ENCODE peak calls at places on chromosomes 13 and 19, in ten cellular contexts. O is tibial nerve, L is heart right ventricle, Z is suprapubic skin, K is neural progenitor cell, I is right lobe of liver, Y is GM12878, E is PC-3, R is breast epithelium, B is Peyer's patch. D is an unnamed sample.

GRCh38 chr13:109204252-109204651 is 574.8 kb downstream of the MYO16 start:
- DNase-seq in L (no peak), B (no peak), R (no peak), K (no peak), O (no peak), I (no peak), Y (no peak), E (no peak), Z (no peak), D (no peak)

GRCh38 chr13:43245374-43245964 is 222.1 kb downstream of the DNAJC15 start:
- DNase-seq in Y (no peak), B (no peak), I (no peak), Z (no peak), O (no peak), E (peak; percentile 77), K (no peak), R (no peak), L (no peak), D (no peak)

GRCh38 chr19:4099054-4099764 is 24.7 kb downstream of the MAP2K2 start:
- DNase-seq in E (no peak), R (no peak), Y (no peak), B (no peak), K (no peak), O (no peak), I (peak; percentile 45), Z (no peak), L (no peak), D (no peak)

GRCh38 chr19:49114630-49115363 is 627 bp downstream of the LIN7B start:
- DNase-seq in K (peak; percentile 93), B (peak; percentile 57), E (no peak), I (peak; percentile 69), Y (no peak), O (peak; percentile 36), L (peak; percentile 71), Z (no peak), R (no peak), D (peak; percentile 14)

GRCh38 chr13:46728777-46729176 is 68.2 kb downstream of the ESD start:
- DNase-seq in B (no peak), Z (no peak), E (peak; percentile 32), L (no peak), I (no peak), K (peak; percentile 29), Y (no peak), O (no peak), R (no peak), D (no peak)

GRCh38 chr13:26449063-26449848 is 108.2 kb upstream of the WASF3 start:
- DNase-seq in L (no peak), Z (no peak), Y (no peak), R (no peak), B (no peak), I (no peak), O (no peak), E (peak; percentile 18), K (no peak), D (no peak)

GRCh38 chr13:76828316-76828741 is 57.9 kb downstream of the KCTD12 start:
- DNase-seq in Y (no peak), O (no peak), B (no peak), R (no peak), E (no peak), Z (no peak), L (no peak), I (no peak), K (no peak), D (no peak)

GRCh38 chr13:83453723-83454122 is 428.6 kb downstream of the SLITRK1 start:
- DNase-seq in I (no peak), Y (no peak), Z (no peak), B (no peak), E (no peak), K (no peak), R (no peak), O (no peak), L (no peak), D (no peak)

GRCh38 chr13:38826182-38826813 is 139.4 kb downstream of the FREM2 start:
- DNase-seq in L (no peak), O (no peak), R (no peak), I (no peak), Y (no peak), E (no peak), Z (no peak), K (no peak), B (no peak), D (no peak)

GRCh38 chr13:40589285-40590109 is 76.9 kb downstream of the FOXO1 start:
- DNase-seq in E (peak; percentile 53), O (peak; percentile 37), L (no peak), Z (no peak), R (no peak), Y (peak; percentile 88), K (peak; percentile 38), B (peak; percentile 74), I (no peak), D (no peak)

GRCh38 chr13:67574320-67575233 is 344.4 kb upstream of the PCDH9 start:
- DNase-seq in E (peak; percentile 51), K (no peak), B (no peak), I (no peak), Z (no peak), Y (no peak), L (no peak), O (no peak), R (no peak), D (no peak)

GRCh38 chr19:50300814-50301606 is 28.2 kb downstream of the KCNC3 start:
- DNase-seq in K (no peak), Y (no peak), E (peak; percentile 94), R (no peak), Z (no peak), I (no peak), L (no peak), B (no peak), O (no peak), D (no peak)

GRCh38 chr19:13699786-13700185 is 64.5 kb upstream of the MRI1 start:
- DNase-seq in E (no peak), Z (no peak), L (no peak), B (no peak), I (no peak), O (no peak), Y (no peak), K (no peak), R (no peak), D (no peak)

GRCh38 chr13:110233181-110233641 is 73.7 kb downstream of the COL4A1 start:
- DNase-seq in R (no peak), O (peak; percentile 82), E (peak; percentile 66), Z (no peak), L (peak; percentile 29), K (no peak), Y (no peak), I (no peak), B (no peak), D (no peak)

GRCh38 chr13:33017410-33017929 is 1.2 kb downstream of the KL start:
- DNase-seq in I (peak; percentile 55), Z (peak; percentile 70), K (peak; percentile 54), L (peak; percentile 35), O (peak; percentile 69), Y (peak; percentile 65), B (no peak), E (no peak), R (no peak), D (no peak)

GRCh38 chr13:84641491-84641890 is 759.2 kb upstream of the SLITRK1 start:
- DNase-seq in K (no peak), Z (no peak), E (no peak), I (no peak), L (no peak), R (no peak), O (no peak), Y (no peak), B (no peak), D (no peak)

GRCh38 chr13:40087021-40088002 is 431.9 kb downstream of the COG6 start:
- DNase-seq in Y (no peak), O (no peak), R (no peak), L (no peak), K (peak; percentile 38), E (peak; percentile 14), I (no peak), Z (no peak), B (no peak), D (no peak)

GRCh38 chr19:52638601-52639000 is 446 bp upstream of the ZNF83 start:
- DNase-seq in E (no peak), Y (no peak), I (no peak), B (no peak), L (peak; percentile 17), O (no peak), R (no peak), Z (peak; percentile 62), K (no peak), D (peak; percentile 1)

GRCh38 chr13:21458816-21459701 is at the start of gene ZDHHC20:
- DNase-seq in I (peak; percentile 91), L (peak; percentile 96), Z (peak; percentile 92), E (peak; percentile 83), O (peak; percentile 89), Y (no peak), R (peak; percentile 88), K (peak; percentile 94), B (peak; percentile 88), D (peak; percentile 86)

GRCh38 chr19:28609944-28610343 is 603.0 kb downstream of the UQCRFS1 start:
- DNase-seq in K (no peak), R (no peak), Z (no peak), E (no peak), L (no peak), O (no peak), B (no peak), Y (no peak), I (no peak), D (no peak)
- H3K9me3 ChIP-seq in K (no peaks in the 10 kb centered on the region), R (peaks cover 19% of the 10 kb centered on the region), Z (peaks cover 17% of the 10 kb centered on the region), E (no peaks in the 10 kb centered on the region), L (peaks cover 30% of the 10 kb centered on the region), O (peaks cover 66% of the 10 kb centered on the region), B (no peaks in the 10 kb centered on the region), Y (no peaks in the 10 kb centered on the region), I (no peaks in the 10 kb centered on the region), D (peaks cover 3% of the 10 kb centered on the region)

DNA sequence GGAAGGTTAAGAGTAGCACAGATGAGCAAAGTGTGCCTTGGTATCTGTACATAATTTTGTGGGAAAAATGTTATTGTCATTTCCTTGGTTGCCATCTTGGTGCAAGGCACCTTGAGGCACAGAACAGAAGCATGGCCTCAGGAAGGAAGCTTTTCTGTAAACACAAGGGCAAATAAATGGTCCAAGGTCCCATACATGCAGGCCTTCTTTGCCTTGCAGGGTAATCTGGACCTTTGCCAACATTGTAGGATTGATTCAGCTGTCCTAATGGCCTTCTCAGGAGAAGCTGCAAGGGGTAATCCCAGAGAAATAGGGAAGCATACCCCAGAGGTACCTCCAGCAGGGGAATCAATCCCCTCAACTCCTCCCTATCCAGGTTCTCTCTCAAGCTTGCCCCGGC is 9.0 kb upstream of the MLLT1 start:
- DNase-seq in L (no peak), I (no peak), K (no peak), Y (no peak), O (no peak), E (no peak), B (no peak), Z (no peak), R (no peak), D (no peak)
- H3K9me3 ChIP-seq in L (peaks cover 76% of the 10 kb centered on the region), I (no peaks in the 10 kb centered on the region), K (peaks cover 4% of the 10 kb centered on the region), Y (peaks cover 34% of the 10 kb centered on the region), O (peaks cover 83% of the 10 kb centered on the region), E (peaks cover 29% of the 10 kb centered on the region), B (peaks cover 6% of the 10 kb centered on the region), Z (peaks cover 41% of the 10 kb centered on the region), R (peaks cover 65% of the 10 kb centered on the region), D (peaks cover 51% of the 10 kb centered on the region)

GRCh38 chr13:18953139-18953930 is 228.3 kb downstream of the TUBA3C start:
- DNase-seq in O (no peak), Z (no peak), L (no peak), K (no peak), B (no peak), I (no peak), Y (no peak), R (no peak), E (no peak), D (no peak)
- H3K9me3 ChIP-seq in O (peaks cover 13% of the 10 kb centered on the region), Z (peaks cover 10% of the 10 kb centered on the region), L (peaks cover 14% of the 10 kb centered on the region), K (peaks cover 9% of the 10 kb centered on the region), B (no peaks in the 10 kb centered on the region), I (no peaks in the 10 kb centered on the region), Y (no peaks in the 10 kb centered on the region), R (peaks cover 9% of the 10 kb centered on the region), E (peaks cover 12% of the 10 kb centered on the region), D (no peaks in the 10 kb centered on the region)

GRCh38 chr13:62887046-62887445 is 1471.4 kb upstream of the PCDH20 start:
- DNase-seq in O (no peak), E (no peak), I (no peak), L (no peak), R (no peak), Z (no peak), Y (no peak), B (no peak), K (no peak), D (no peak)
- H3K9me3 ChIP-seq in O (no peaks in the 10 kb centered on the region), E (no peaks in the 10 kb centered on the region), I (no peaks in the 10 kb centered on the region), L (peaks cover 12% of the 10 kb centered on the region), R (no peaks in the 10 kb centered on the region), Z (no peaks in the 10 kb centered on the region), Y (no peaks in the 10 kb centered on the region), B (no peaks in the 10 kb centered on the region), K (no peaks in the 10 kb centered on the region), D (no peaks in the 10 kb centered on the region)

D was measured in effector memory CD4-positive, alpha-beta T cell.